ENCODE peak calls at places on chromosomes 5 and 9, in nine cellular contexts. W, F, X, Z, B, S, Q, P and K are unnamed samples.

GRCh38 chr9:93133641-93134017 is 422 bp downstream of the NINJ1 start:
- DNase-seq in W (peak; percentile 73), F (peak; percentile 88), X (peak; percentile 91), Z (peak; percentile 28), B (peak; percentile 95), S (peak; percentile 42), Q (peak; percentile 92), P (peak; percentile 85), K (peak; percentile 53)

GRCh38 chr5:102540251-102540812 is 41.5 kb upstream of the SLCO6A1 start:
- DNase-seq in W (no peak), F (no peak), X (no peak), Z (no peak), B (no peak), S (no peak), Q (no peak), P (no peak), K (no peak)

GRCh38 chr9:93677061-93677571 is 100.7 kb downstream of the PHF2 start:
- DNase-seq in W (no peak), F (peak; percentile 12), X (peak; percentile 73), Z (no peak), B (no peak), S (peak; percentile 10), Q (peak; percentile 62), P (peak; percentile 39), K (peak; percentile 15)

GRCh38 chr5:157611571-157612067 is 36.0 kb upstream of the ADAM19 start:
- DNase-seq in W (no peak), F (no peak), X (no peak), Z (no peak), B (no peak), S (no peak), Q (no peak), P (no peak), K (no peak)

GRCh38 chr5:56639491-56639890 is 175.9 kb upstream of the MAP3K1 start:
- DNase-seq in W (no peak), F (no peak), X (no peak), Z (no peak), B (no peak), S (no peak), Q (no peak), P (no peak), K (no peak)

GRCh38 chr5:83322273-83322924 is 149.1 kb upstream of the VCAN start:
- DNase-seq in W (no peak), F (no peak), X (no peak), Z (no peak), B (no peak), S (no peak), Q (no peak), P (no peak), K (no peak)

GRCh38 chr9:28086881-28087280 is 513.6 kb upstream of the C9orf72 start:
- DNase-seq in W (no peak), F (no peak), X (no peak), Z (no peak), B (no peak), S (no peak), Q (no peak), P (no peak), K (no peak)

GRCh38 chr5:151456321-151456940 is 9.0 kb downstream of the SLC36A1 start:
- DNase-seq in W (no peak), F (no peak), X (peak; percentile 6), Z (no peak), B (no peak), S (no peak), Q (no peak), P (no peak), K (no peak)

GRCh38 chr9:113787871-113788270 is 88.2 kb upstream of the ZNF618 start:
- DNase-seq in W (no peak), F (no peak), X (no peak), Z (no peak), B (no peak), S (no peak), Q (no peak), P (no peak), K (no peak)

GRCh38 chr5:31888513-31888912 is 249.6 kb downstream of the PDZD2 start:
- DNase-seq in W (no peak), F (no peak), X (no peak), Z (no peak), B (no peak), S (no peak), Q (no peak), P (no peak), K (no peak)

GRCh38 chr5:156922207-156922792 is 40.7 kb downstream of the TIMD4 start:
- DNase-seq in W (no peak), F (no peak), X (no peak), Z (no peak), B (no peak), S (no peak), Q (no peak), P (no peak), K (no peak)

GRCh38 chr9:23555849-23556248 is 270.2 kb downstream of the ELAVL2 start:
- DNase-seq in W (no peak), F (no peak), X (no peak), Z (no peak), B (no peak), S (no peak), Q (no peak), P (no peak), K (no peak)

GRCh38 chr5:89584339-89584956 is 701.5 kb upstream of the MEF2C start:
- DNase-seq in W (no peak), F (no peak), X (no peak), Z (no peak), B (no peak), S (no peak), Q (no peak), P (no peak), K (no peak)

GRCh38 chr9:12973702-12974101 is 198.9 kb downstream of the LURAP1L start:
- DNase-seq in W (no peak), F (no peak), X (no peak), Z (no peak), B (no peak), S (no peak), Q (no peak), P (no peak), K (no peak)

GRCh38 chr9:135909371-135909770 is 2.0 kb upstream of the CAMSAP1 start:
- DNase-seq in W (no peak), F (no peak), X (no peak), Z (no peak), B (no peak), S (no peak), Q (peak; percentile 41), P (no peak), K (no peak)

GRCh38 chr9:135822383-135822755 is 85.0 kb downstream of the CAMSAP1 start:
- DNase-seq in W (no peak), F (no peak), X (no peak), Z (no peak), B (no peak), S (no peak), Q (no peak), P (no peak), K (no peak)

GRCh38 chr5:178130576-178131445 is at the start of gene RMND5B:
- DNase-seq in W (no peak), F (peak; percentile 74), X (peak; percentile 98), Z (peak; percentile 73), B (peak; percentile 91), S (peak; percentile 86), Q (peak; percentile 96), P (peak; percentile 91), K (peak; percentile 68)

GRCh38 chr5:14928661-14929060 is 57.1 kb upstream of the ANKH start:
- DNase-seq in W (no peak), F (no peak), X (no peak), Z (no peak), B (no peak), S (no peak), Q (no peak), P (no peak), K (no peak)

GRCh38 chr5:159185773-159186172 is 23.6 kb downstream of the RNF145 start:
- DNase-seq in W (no peak), F (no peak), X (no peak), Z (no peak), B (no peak), S (no peak), Q (no peak), P (no peak), K (no peak)

GRCh38 chr5:177350776-177351391 is 584 bp downstream of the LMAN2 start:
- DNase-seq in W (no peak), F (no peak), X (no peak), Z (no peak), B (no peak), S (no peak), Q (no peak), P (peak; percentile 44), K (no peak)

GRCh38 chr5:145903113-145903512 is 30.3 kb upstream of the GRXCR2 start:
- DNase-seq in W (no peak), F (no peak), X (no peak), Z (no peak), B (no peak), S (no peak), Q (no peak), P (no peak), K (no peak)
- TF ChIP-seq CTCF in W (no peak), F (no peak), X (no peak), Z (no peak), B (no peak), S (no peak), Q (no peak), P (no peak), K (no peak)

DNA sequence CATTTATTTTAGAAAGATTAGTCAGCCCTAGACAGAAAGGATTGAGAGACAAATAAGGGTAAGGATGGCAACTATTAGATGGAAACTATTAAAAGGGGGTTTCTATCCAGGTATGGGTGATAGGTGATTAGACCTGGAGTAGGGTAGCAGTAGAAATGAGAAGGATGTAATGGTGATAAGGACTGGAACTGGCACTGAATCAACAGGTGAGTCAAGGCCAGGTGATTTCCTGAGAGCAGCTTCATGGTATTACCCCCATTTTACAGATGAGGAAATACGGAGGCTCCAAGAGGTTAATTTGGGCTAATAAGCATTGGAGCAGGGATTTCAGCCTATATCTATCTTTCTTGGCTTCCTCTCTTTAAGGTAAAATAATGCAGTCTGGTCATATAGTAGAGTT is 55.7 kb downstream of the CAST start:
- DNase-seq in W (no peak), F (no peak), X (no peak), Z (no peak), B (no peak), S (no peak), Q (no peak), P (no peak), K (no peak)
- TF ChIP-seq CTCF in W (no peak), F (no peak), X (no peak), Z (no peak), B (no peak), S (no peak), Q (no peak), P (no peak), K (no peak)

GRCh38 chr9:90964101-90965020 is 162.7 kb downstream of the SYK start:
- DNase-seq in W (peak; percentile 35), F (peak; percentile 58), X (peak; percentile 65), Z (no peak), B (no peak), S (no peak), Q (peak; percentile 77), P (peak; percentile 79), K (no peak)
- TF ChIP-seq CTCF in W (peak; percentile 51), F (no peak), X (no peak), Z (no peak), B (peak; percentile 11), S (no peak), Q (no peak), P (peak; percentile 38), K (no peak)

DNA sequence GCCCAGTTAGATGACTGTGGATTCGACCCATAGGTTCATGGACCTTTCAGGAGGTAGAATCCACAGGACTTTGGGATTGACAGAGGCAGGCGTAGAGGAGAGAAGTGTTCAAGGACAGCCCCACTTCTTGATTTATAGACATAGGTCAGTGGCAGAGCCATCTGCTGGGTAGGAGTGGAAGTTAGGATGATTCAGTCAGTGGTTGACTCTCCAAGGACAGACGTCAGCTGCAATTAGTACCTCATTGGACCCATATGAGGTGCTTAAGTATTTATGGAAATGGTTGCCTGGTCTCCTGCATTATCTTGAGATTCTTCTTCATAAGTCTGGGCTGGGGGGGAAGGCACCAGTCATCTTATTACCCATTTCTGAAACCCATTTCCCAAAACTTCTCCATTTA is 70.9 kb downstream of the SH3RF2 start:
- DNase-seq in W (no peak), F (no peak), X (no peak), Z (no peak), B (no peak), S (no peak), Q (no peak), P (no peak), K (no peak)
- TF ChIP-seq CTCF in W (no peak), F (no peak), X (no peak), Z (no peak), B (no peak), S (no peak), Q (no peak), P (no peak), K (no peak)